ENCODE peak calls at places on chromosomes 2 and 18, in five cellular contexts. E is ovary, I is osteoblast, V is cardiac muscle cell, S is WERI-Rb-1. Q is an unnamed sample.

GRCh38 chr2:88051792-88052191 is 3.8 kb downstream of the KRCC1 start:
- DNase-seq in E (no peak), I (no peak), V (no peak), S (no peak), Q (no peak)

GRCh38 chr2:56685205-56685604 is 501.4 kb downstream of the CCDC85A start:
- DNase-seq in E (no peak), I (no peak), V (no peak), S (no peak), Q (no peak)

GRCh38 chr2:203594541-203594940 is 59.4 kb upstream of the RAPH1 start:
- DNase-seq in E (no peak), I (peak), V (no peak), S (no peak), Q (no peak)

GRCh38 chr2:24489942-24490673 is 946 bp upstream of the NCOA1 start:
- DNase-seq in E (peak), I (peak), V (peak), S (peak), Q (no peak)

GRCh38 chr2:48480526-48480925 is 49.4 kb upstream of the STON1 start:
- DNase-seq in E (no peak), I (no peak), V (no peak), S (no peak), Q (no peak)

GRCh38 chr2:119288576-119288975 is 64.9 kb downstream of the STEAP3 start:
- DNase-seq in E (no peak), I (no peak), V (no peak), S (no peak), Q (no peak)

GRCh38 chr2:195408196-195408595 is 248.8 kb upstream of the SLC39A10 start:
- DNase-seq in E (no peak), I (no peak), V (no peak), S (peak), Q (no peak)

GRCh38 chr2:23480991-23481797 is 96.2 kb downstream of the KLHL29 start:
- DNase-seq in E (no peak), I (peak), V (no peak), S (no peak), Q (no peak)

GRCh38 chr2:63058742-63059433 is 8.3 kb downstream of the OTX1 start:
- DNase-seq in E (no peak), I (peak), V (no peak), S (peak), Q (no peak)

GRCh38 chr2:168350380-168350779 is 103.0 kb upstream of the STK39 start:
- DNase-seq in E (no peak), I (no peak), V (no peak), S (no peak), Q (no peak)

GRCh38 chr2:41873102-41873501 is 174.7 kb upstream of the PKDCC start:
- DNase-seq in E (no peak), I (no peak), V (no peak), S (no peak), Q (no peak)

GRCh38 chr2:10946394-10946793 is 34.7 kb downstream of the KCNF1 start:
- DNase-seq in E (no peak), I (no peak), V (no peak), S (no peak), Q (no peak)

GRCh38 chr2:240140920-240141319 is 462 bp upstream of the OTOS start:
- DNase-seq in E (peak), I (peak), V (no peak), S (peak), Q (no peak)

GRCh38 chr2:240143276-240143675 is 2.8 kb upstream of the OTOS start:
- DNase-seq in E (no peak), I (no peak), V (no peak), S (no peak), Q (no peak)

GRCh38 chr2:240141736-240142135 is 1.3 kb upstream of the OTOS start:
- DNase-seq in E (no peak), I (peak), V (no peak), S (no peak), Q (no peak)

GRCh38 chr2:240142859-240143258 is 2.4 kb upstream of the OTOS start:
- DNase-seq in E (peak), I (peak), V (no peak), S (no peak), Q (no peak)

GRCh38 chr2:240142256-240142775 is 1.9 kb upstream of the OTOS start:
- DNase-seq in E (peak), I (peak), V (no peak), S (no peak), Q (no peak)
- H3K27ac ChIP-seq in E (no peak), I (no peak), V (no peak), S (no peak), Q (no peak)

DNA sequence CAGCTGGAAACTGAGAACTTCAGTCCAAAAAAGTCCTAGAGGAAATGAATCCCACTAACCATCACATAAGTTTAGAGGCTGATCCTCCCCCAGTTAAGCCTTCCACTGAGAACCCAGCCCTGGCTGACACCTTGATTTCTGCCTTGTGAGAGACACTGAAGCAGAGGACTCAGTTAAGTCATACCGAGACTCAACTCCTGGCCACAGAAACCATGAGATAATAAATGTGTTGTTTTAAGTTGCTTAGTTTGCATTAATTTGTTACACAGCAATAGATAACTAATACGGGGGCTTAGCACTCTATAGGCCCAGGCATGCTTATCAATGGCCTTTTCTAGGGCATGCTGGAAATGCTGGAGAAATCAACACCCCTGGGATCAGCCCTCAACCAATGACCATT is 3.4 kb upstream of the ADD2 start:
- DNase-seq in E (no peak), I (no peak), V (no peak), S (no peak), Q (no peak)
- TF ChIP-seq CTCF in E (no peak), I (no peak), V (no peak), S (no peak), Q (no peak)

GRCh38 chr2:46648141-46648742 is 168.9 kb downstream of the TMEM247 start:
- DNase-seq in E (no peak), I (no peak), V (no peak), S (no peak), Q (no peak)
- H3K27ac ChIP-seq in E (no peak), I (peak), V (no peak), S (no peak), Q (no peak)

GRCh38 chr18:36532394-36532793 is 234.9 kb downstream of the FHOD3 start:
- DNase-seq in E (no peak), I (no peak), V (no peak), S (no peak), Q (no peak)

GRCh38 chr18:36532815-36533214 is 235.3 kb downstream of the FHOD3 start:
- DNase-seq in E (no peak), I (no peak), V (no peak), S (no peak), Q (no peak)

GRCh38 chr18:36531636-36532035 is 234.1 kb downstream of the FHOD3 start:
- DNase-seq in E (no peak), I (no peak), V (no peak), S (no peak), Q (no peak)

GRCh38 chr18:36529747-36530146 is 232.2 kb downstream of the FHOD3 start:
- DNase-seq in E (no peak), I (no peak), V (no peak), S (no peak), Q (no peak)

DNA sequence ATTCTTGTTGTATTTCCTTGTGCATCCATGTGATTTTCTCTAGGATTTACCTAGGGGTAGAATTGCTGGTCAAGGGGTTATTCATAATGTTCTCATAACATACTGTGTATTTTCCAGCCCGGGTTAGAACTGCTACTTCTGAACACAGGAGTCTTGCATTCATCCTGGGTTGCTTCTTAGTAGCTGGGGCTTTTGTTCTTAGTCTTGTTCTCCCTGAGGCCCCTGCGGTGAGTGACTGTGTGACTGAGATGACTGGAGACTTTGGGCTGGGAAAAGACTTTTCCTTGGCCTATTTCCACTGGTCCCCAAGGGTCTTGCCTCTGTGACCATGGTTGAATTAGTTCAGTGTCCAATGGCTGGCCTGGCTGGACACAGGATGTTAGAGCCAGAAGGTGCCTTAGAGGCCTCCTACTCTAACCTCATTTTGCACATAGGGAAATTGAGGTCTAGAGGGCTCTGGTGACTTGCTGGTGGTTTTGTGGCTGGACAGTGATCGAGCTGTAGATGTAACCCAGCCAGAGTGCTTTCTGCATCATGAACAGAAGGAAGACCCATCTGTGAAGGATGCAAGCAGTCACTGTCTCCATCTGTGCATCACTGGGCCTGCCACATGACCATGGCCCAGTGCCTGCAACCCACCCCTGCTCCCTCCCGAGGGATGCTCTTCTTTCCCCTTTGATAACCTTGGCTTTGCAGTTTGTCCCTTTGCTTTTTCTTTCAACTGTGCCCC is 233.3 kb downstream of the FHOD3 start:
- DNase-seq in E (no peak), I (no peak), V (no peak), S (no peak), Q (no peak)
- TF ChIP-seq CTCF in E (no peak), I (no peak), V (no peak), S (no peak), Q (no peak)

GRCh38 chr2:205741256-205741978 is 59.1 kb downstream of the NRP2 start:
- DNase-seq in E (no peak), I (no peak), V (no peak), S (no peak), Q (no peak)
- H3K27ac ChIP-seq in E (no peak), I (no peak), V (no peak), S (no peak), Q (no peak)

GRCh38 chr18:29711931-29712330 is 1330.6 kb downstream of the DSC3 start:
- DNase-seq in E (no peak), I (no peak), V (no peak), S (no peak), Q (no peak)
- TF ChIP-seq CTCF in E (no peak), I (no peak), V (no peak), S (no peak), Q (no peak)

GRCh38 chr2:96326990-96327820 is 2.1 kb downstream of the ITPRIPL1 start:
- DNase-seq in E (no peak), I (peak), V (no peak), S (no peak), Q (peak)

GRCh38 chr2:96329416-96329815 is 4.3 kb downstream of the ITPRIPL1 start:
- DNase-seq in E (no peak), I (peak), V (no peak), S (no peak), Q (no peak)

GRCh38 chr2:96330407-96330806 is 5.2 kb upstream of the NCAPH start:
- DNase-seq in E (no peak), I (no peak), V (no peak), S (no peak), Q (no peak)

GRCh38 chr2:96326564-96326963 is 1.4 kb downstream of the ITPRIPL1 start:
- DNase-seq in E (no peak), I (peak), V (no peak), S (no peak), Q (no peak)

GRCh38 chr2:96329870-96330269 is 4.8 kb downstream of the ITPRIPL1 start:
- DNase-seq in E (no peak), I (no peak), V (no peak), S (no peak), Q (no peak)
- H3K27ac ChIP-seq in E (no peak), I (peak), V (no peak), S (no peak), Q (no peak)

DNA sequence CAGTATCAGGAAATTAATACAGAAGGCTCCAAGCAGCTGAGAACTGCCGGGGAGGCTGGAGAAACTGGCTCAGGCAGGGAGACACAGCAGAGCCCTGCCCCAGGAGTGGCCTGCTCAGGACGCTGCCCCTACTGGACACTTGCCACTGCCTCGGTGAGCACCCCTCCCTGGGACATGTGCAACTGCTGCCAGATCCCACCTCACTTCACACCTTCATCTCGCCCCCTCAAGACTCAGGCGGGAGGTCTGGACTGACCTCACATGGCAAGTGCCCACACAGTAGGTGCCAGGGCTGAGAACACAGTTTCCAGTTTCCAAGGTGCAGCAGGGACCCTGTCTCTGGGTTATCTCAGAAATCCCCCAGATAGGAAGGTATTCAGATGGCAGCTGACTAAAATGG is 33.8 kb upstream of the LBH start:
- DNase-seq in E (no peak), I (no peak), V (no peak), S (peak), Q (no peak)
- TF ChIP-seq CTCF in E (no peak), I (no peak), V (no peak), S (peak), Q (no peak)

DNA sequence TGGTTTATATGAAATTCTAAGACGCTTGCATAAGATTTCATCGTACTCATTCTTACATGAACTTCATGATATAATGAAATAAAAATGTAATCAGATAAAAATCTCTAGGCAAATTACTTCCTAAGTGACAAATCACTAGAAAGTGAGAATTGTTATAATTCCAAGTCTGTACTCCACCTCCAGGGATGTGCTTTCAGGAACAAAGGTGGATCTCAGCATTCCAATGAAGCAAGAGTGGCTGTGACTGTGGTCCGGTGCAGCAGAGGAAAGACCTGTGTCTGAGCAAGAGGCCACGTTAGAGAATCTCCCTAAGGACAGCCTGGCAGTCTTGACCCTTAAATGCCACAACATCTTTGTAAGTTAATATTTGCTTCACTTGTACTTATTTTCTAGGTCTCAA is 226.1 kb downstream of the PIEZO2 start:
- DNase-seq in E (no peak), I (no peak), V (no peak), S (no peak), Q (no peak)
- H3K27ac ChIP-seq in E (no peak), I (no peak), V (no peak), S (no peak), Q (no peak)

DNA sequence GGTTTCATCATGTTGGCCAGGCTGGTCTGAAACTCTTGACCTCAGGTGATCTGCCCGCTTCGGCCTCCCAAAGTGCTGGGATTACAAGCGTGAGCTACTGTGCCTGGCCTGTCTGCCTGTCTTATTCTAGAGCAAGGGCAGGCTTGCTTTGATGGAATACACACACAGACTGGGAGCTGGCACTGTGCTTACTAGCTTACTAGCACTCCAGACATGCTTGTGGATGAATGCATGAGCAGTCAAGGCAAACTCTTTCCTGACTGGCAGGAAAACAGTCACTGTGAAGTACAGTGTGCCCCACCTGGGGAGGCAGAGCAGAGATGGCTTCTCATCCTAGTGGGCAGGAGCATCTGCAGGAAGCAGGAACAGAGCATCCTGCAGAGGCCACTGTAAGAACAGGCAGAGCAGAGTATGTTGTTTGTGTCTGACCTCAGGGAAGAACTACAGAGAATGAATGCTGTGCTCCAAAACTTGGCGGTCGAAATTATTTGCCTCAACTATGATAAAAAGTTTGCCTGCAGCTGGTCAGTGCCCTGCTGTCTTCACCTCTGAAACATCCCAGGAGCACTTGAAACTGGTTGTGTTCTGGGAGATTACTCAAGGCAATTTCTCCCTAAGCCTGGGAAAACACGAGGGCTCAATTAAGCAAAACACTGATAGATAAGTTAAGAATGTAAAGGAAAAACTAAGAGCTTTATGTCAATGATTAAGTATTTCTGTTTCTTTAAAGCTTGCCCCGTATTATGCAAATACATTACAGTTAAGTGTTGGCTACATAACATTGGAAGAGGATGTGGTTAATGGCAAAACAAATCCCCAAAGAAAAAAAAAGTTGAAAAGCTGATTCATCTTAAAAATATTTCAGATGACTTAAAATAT is 102.4 kb downstream of the VAPA start:
- DNase-seq in E (no peak), I (peak), V (peak), S (peak), Q (no peak)
- TF ChIP-seq CTCF in E (peak), I (peak), V (peak), S (peak), Q (no peak)